ENCODE peak calls at places on chromosomes 12 and 14, in ten cellular contexts. J, F, C, Y, R, K, D, A, P and B are unnamed samples.

GRCh38 chr14:35213869-35214387 is 78.3 kb upstream of the PSMA6 start:
- DNase-seq in J (no peak), F (no peak), C (peak; percentile 65), Y (no peak), R (no peak), K (no peak), D (no peak), A (no peak), P (no peak), B (no peak)

GRCh38 chr14:23361320-23361719 is 3.7 kb downstream of the EFS start:
- DNase-seq in J (peak; percentile 3), F (no peak), C (peak; percentile 60), Y (no peak), R (no peak), K (peak; percentile 38), D (no peak), A (no peak), P (no peak), B (peak; percentile 69)

GRCh38 chr14:30129795-30130194 is 202.1 kb upstream of the PRKD1 start:
- DNase-seq in J (no peak), F (no peak), C (peak; percentile 33), Y (no peak), R (no peak), K (no peak), D (no peak), A (no peak), P (no peak), B (no peak)

GRCh38 chr12:55746147-55746912 is 3.4 kb downstream of the GDF11 start:
- DNase-seq in J (no peak), F (no peak), C (no peak), Y (no peak), R (no peak), K (no peak), D (no peak), A (no peak), P (no peak), B (no peak)

GRCh38 chr12:104055686-104056388 is 5.8 kb upstream of the GLT8D2 start:
- DNase-seq in J (no peak), F (no peak), C (peak; percentile 42), Y (no peak), R (peak; percentile 83), K (peak; percentile 62), D (peak; percentile 86), A (no peak), P (no peak), B (peak; percentile 28)

GRCh38 chr14:92456215-92457017 is 57.2 kb upstream of the RIN3 start:
- DNase-seq in J (no peak), F (peak; percentile 54), C (peak; percentile 78), Y (no peak), R (peak; percentile 31), K (peak; percentile 55), D (peak; percentile 58), A (peak; percentile 57), P (no peak), B (no peak)

GRCh38 chr12:125187780-125188741 is 122.8 kb downstream of the AACS start:
- DNase-seq in J (no peak), F (no peak), C (no peak), Y (no peak), R (no peak), K (no peak), D (no peak), A (no peak), P (no peak), B (no peak)

GRCh38 chr14:100747021-100747586 is 20.4 kb downstream of the DLK1 start:
- DNase-seq in J (no peak), F (peak; percentile 68), C (peak; percentile 99), Y (no peak), R (no peak), K (peak; percentile 89), D (peak; percentile 74), A (no peak), P (no peak), B (peak; percentile 93)

GRCh38 chr12:54431911-54432814 is 13.1 kb upstream of the ITGA5 start:
- DNase-seq in J (no peak), F (peak; percentile 16), C (peak; percentile 97), Y (no peak), R (peak; percentile 46), K (no peak), D (peak; percentile 43), A (no peak), P (no peak), B (peak; percentile 69)